ENCODE peak calls at places on chromosomes 2 and 18, in five cellular contexts. One of them, this sample, is unnamed. For H3K4me1, the result is how much of the 10 kb centered on the place peaks cover.

GRCh38 chr2:159946326-159946992 is 116.0 kb downstream of the PLA2R1 start:
- DNase-seq in body of pancreas: no peak
- DNase-seq in gastrocnemius medialis: no peak
- DNase-seq in A549: peak
- DNase-seq in heart left ventricle: no peak
- DNase-seq in this sample: no peak

GRCh38 chr2:38596229-38596628 is 6.5 kb downstream of the HNRNPLL start:
- DNase-seq in body of pancreas: no peak
- DNase-seq in gastrocnemius medialis: no peak
- DNase-seq in A549: no peak
- DNase-seq in heart left ventricle: no peak
- DNase-seq in this sample: no peak

GRCh38 chr2:181036848-181037603 is 56.6 kb downstream of the UBE2E3 start:
- DNase-seq in body of pancreas: no peak
- DNase-seq in gastrocnemius medialis: no peak
- DNase-seq in A549: no peak
- DNase-seq in heart left ventricle: no peak
- DNase-seq in this sample: no peak

GRCh38 chr2:105797298-105797819 is 52.6 kb downstream of the NCK2 start:
- DNase-seq in body of pancreas: no peak
- DNase-seq in gastrocnemius medialis: no peak
- DNase-seq in A549: no peak
- DNase-seq in heart left ventricle: peak
- DNase-seq in this sample: no peak

GRCh38 chr2:207239754-207240494 is 74.2 kb upstream of the KLF7 start:
- DNase-seq in body of pancreas: no peak
- DNase-seq in gastrocnemius medialis: no peak
- DNase-seq in A549: no peak
- DNase-seq in heart left ventricle: no peak
- DNase-seq in this sample: no peak

GRCh38 chr2:24050041-24050655 is 607 bp downstream of the FKBP1B start:
- DNase-seq in body of pancreas: peak
- DNase-seq in gastrocnemius medialis: no peak
- DNase-seq in A549: no peak
- DNase-seq in heart left ventricle: peak
- DNase-seq in this sample: peak

GRCh38 chr2:27000228-27000627 is 29.8 kb downstream of the MAPRE3 start:
- DNase-seq in body of pancreas: no peak
- DNase-seq in gastrocnemius medialis: no peak
- DNase-seq in A549: no peak
- DNase-seq in heart left ventricle: no peak
- DNase-seq in this sample: no peak

GRCh38 chr2:212595036-212595654 is 56.5 kb upstream of the ERBB4 start:
- DNase-seq in body of pancreas: no peak
- DNase-seq in gastrocnemius medialis: no peak
- DNase-seq in A549: peak
- DNase-seq in heart left ventricle: no peak
- DNase-seq in this sample: no peak

GRCh38 chr2:40384714-40385113 is 67.2 kb downstream of the SLC8A1 start:
- DNase-seq in body of pancreas: no peak
- DNase-seq in gastrocnemius medialis: no peak
- DNase-seq in A549: no peak
- DNase-seq in heart left ventricle: no peak
- DNase-seq in this sample: no peak

GRCh38 chr2:20425371-20425881 is 21.4 kb upstream of the RHOB start:
- DNase-seq in body of pancreas: no peak
- DNase-seq in gastrocnemius medialis: no peak
- DNase-seq in A549: no peak
- DNase-seq in heart left ventricle: no peak
- DNase-seq in this sample: no peak

GRCh38 chr2:100822587-100823248 is 2.8 kb downstream of the NPAS2 start:
- DNase-seq in body of pancreas: peak
- DNase-seq in gastrocnemius medialis: peak
- DNase-seq in A549: no peak
- DNase-seq in heart left ventricle: no peak
- DNase-seq in this sample: no peak

GRCh38 chr2:203656522-203657287 is 49.7 kb upstream of the CD28 start:
- DNase-seq in body of pancreas: peak
- DNase-seq in gastrocnemius medialis: peak
- DNase-seq in A549: peak
- DNase-seq in heart left ventricle: peak
- DNase-seq in this sample: no peak

GRCh38 chr2:140808816-140809215 is 1322.0 kb downstream of the LRP1B start:
- DNase-seq in body of pancreas: no peak
- DNase-seq in gastrocnemius medialis: no peak
- DNase-seq in A549: peak
- DNase-seq in heart left ventricle: no peak
- DNase-seq in this sample: no peak

GRCh38 chr18:24019641-24020331 is 5.2 kb downstream of the TTC39C start:
- DNase-seq in body of pancreas: no peak
- DNase-seq in gastrocnemius medialis: no peak
- DNase-seq in A549: no peak
- DNase-seq in heart left ventricle: no peak
- DNase-seq in this sample: no peak

GRCh38 chr2:137806102-137806805 is 158.0 kb upstream of the HNMT start:
- DNase-seq in body of pancreas: no peak
- DNase-seq in gastrocnemius medialis: no peak
- DNase-seq in A549: no peak
- DNase-seq in heart left ventricle: no peak
- DNase-seq in this sample: no peak

GRCh38 chr2:37376421-37377186 is 32.2 kb downstream of the QPCT start:
- DNase-seq in body of pancreas: peak
- DNase-seq in gastrocnemius medialis: peak
- DNase-seq in A549: no peak
- DNase-seq in heart left ventricle: no peak
- DNase-seq in this sample: no peak

GRCh38 chr2:37615808-37616673 is 55.4 kb downstream of the CDC42EP3 start:
- DNase-seq in body of pancreas: peak
- DNase-seq in gastrocnemius medialis: peak
- DNase-seq in A549: no peak
- DNase-seq in heart left ventricle: peak
- DNase-seq in this sample: no peak

GRCh38 chr2:2516386-2516785 is 185.3 kb upstream of the MYT1L start:
- DNase-seq in body of pancreas: no peak
- DNase-seq in gastrocnemius medialis: no peak
- DNase-seq in A549: no peak
- DNase-seq in heart left ventricle: no peak
- DNase-seq in this sample: no peak

GRCh38 chr18:43170586-43170985 is 55.1 kb upstream of the RIT2 start:
- DNase-seq in body of pancreas: no peak
- DNase-seq in gastrocnemius medialis: no peak
- DNase-seq in A549: no peak
- DNase-seq in heart left ventricle: no peak
- DNase-seq in this sample: no peak

GRCh38 chr2:149040451-149040850 is 2.0 kb downstream of the LYPD6B start:
- DNase-seq in body of pancreas: peak
- DNase-seq in gastrocnemius medialis: no peak
- DNase-seq in A549: peak
- DNase-seq in heart left ventricle: no peak
- DNase-seq in this sample: no peak

GRCh38 chr2:238818576-238818975 is 29.3 kb upstream of the TWIST2 start:
- DNase-seq in body of pancreas: no peak
- DNase-seq in gastrocnemius medialis: no peak
- DNase-seq in A549: no peak
- DNase-seq in heart left ventricle: no peak
- DNase-seq in this sample: no peak

GRCh38 chr2:100988630-100989417 is 13.3 kb upstream of the RPL31 start:
- DNase-seq in body of pancreas: no peak
- DNase-seq in gastrocnemius medialis: no peak
- DNase-seq in A549: no peak
- DNase-seq in heart left ventricle: no peak
- DNase-seq in this sample: no peak

GRCh38 chr2:16713011-16713423 is 47.4 kb upstream of the CYRIA start:
- DNase-seq in body of pancreas: no peak
- DNase-seq in gastrocnemius medialis: no peak
- DNase-seq in A549: no peak
- DNase-seq in heart left ventricle: no peak
- DNase-seq in this sample: no peak

GRCh38 chr2:191927991-191928390 is 81.1 kb upstream of the CAVIN2 start:
- DNase-seq in body of pancreas: no peak
- DNase-seq in gastrocnemius medialis: no peak
- DNase-seq in A549: no peak
- DNase-seq in heart left ventricle: no peak
- DNase-seq in this sample: no peak

GRCh38 chr2:138602166-138602460 is 100.5 kb downstream of the SPOPL start:
- DNase-seq in body of pancreas: no peak
- DNase-seq in gastrocnemius medialis: no peak
- DNase-seq in A549: no peak
- DNase-seq in heart left ventricle: no peak
- DNase-seq in this sample: no peak

GRCh38 chr2:130769343-130769907 is 14.1 kb downstream of the AMER3 start:
- DNase-seq in body of pancreas: no peak
- DNase-seq in gastrocnemius medialis: no peak
- DNase-seq in A549: no peak
- DNase-seq in heart left ventricle: no peak
- DNase-seq in this sample: no peak

GRCh38 chr2:167726788-167727187 is 520.6 kb downstream of the STK39 start:
- DNase-seq in body of pancreas: no peak
- DNase-seq in gastrocnemius medialis: no peak
- DNase-seq in A549: no peak
- DNase-seq in heart left ventricle: no peak
- DNase-seq in this sample: no peak

GRCh38 chr2:126413079-126413478 is 242.9 kb upstream of the GYPC start:
- DNase-seq in body of pancreas: no peak
- DNase-seq in gastrocnemius medialis: no peak
- DNase-seq in A549: no peak
- DNase-seq in heart left ventricle: no peak
- DNase-seq in this sample: no peak

GRCh38 chr2:75087726-75088125 is 111.6 kb downstream of the TACR1 start:
- DNase-seq in body of pancreas: no peak
- DNase-seq in gastrocnemius medialis: no peak
- DNase-seq in A549: no peak
- DNase-seq in heart left ventricle: no peak
- DNase-seq in this sample: no peak

GRCh38 chr18:73962251-73962650 is 185.4 kb downstream of the FBXO15 start:
- DNase-seq in body of pancreas: no peak
- DNase-seq in gastrocnemius medialis: no peak
- DNase-seq in A549: no peak
- DNase-seq in heart left ventricle: no peak
- DNase-seq in this sample: no peak

GRCh38 chr2:189190696-189191095 is 11.1 kb upstream of the COL5A2 start:
- DNase-seq in body of pancreas: no peak
- DNase-seq in gastrocnemius medialis: no peak
- DNase-seq in A549: no peak
- DNase-seq in heart left ventricle: no peak
- DNase-seq in this sample: no peak

GRCh38 chr18:46485675-46486200 is 171.3 kb downstream of the LOXHD1 start:
- DNase-seq in body of pancreas: no peak
- DNase-seq in gastrocnemius medialis: no peak
- DNase-seq in A549: no peak
- DNase-seq in heart left ventricle: no peak
- DNase-seq in this sample: no peak

GRCh38 chr2:54555318-54555837 is 99.3 kb downstream of the SPTBN1 start:
- DNase-seq in body of pancreas: no peak
- DNase-seq in gastrocnemius medialis: no peak
- DNase-seq in A549: no peak
- DNase-seq in heart left ventricle: no peak
- DNase-seq in this sample: no peak

GRCh38 chr2:234491281-234491680 is 5.6 kb downstream of the ARL4C start:
- DNase-seq in body of pancreas: no peak
- DNase-seq in gastrocnemius medialis: no peak
- DNase-seq in A549: no peak
- DNase-seq in heart left ventricle: no peak
- DNase-seq in this sample: no peak

GRCh38 chr2:234491897-234492296 is 5.0 kb downstream of the ARL4C start:
- DNase-seq in body of pancreas: no peak
- DNase-seq in gastrocnemius medialis: no peak
- DNase-seq in A549: no peak
- DNase-seq in heart left ventricle: no peak
- DNase-seq in this sample: no peak

GRCh38 chr2:234490239-234491074 is 6.4 kb downstream of the ARL4C start:
- DNase-seq in body of pancreas: no peak
- DNase-seq in gastrocnemius medialis: no peak
- DNase-seq in A549: no peak
- DNase-seq in heart left ventricle: no peak
- DNase-seq in this sample: no peak

GRCh38 chr2:234492687-234493086 is 4.2 kb downstream of the ARL4C start:
- DNase-seq in body of pancreas: no peak
- DNase-seq in gastrocnemius medialis: no peak
- DNase-seq in A549: no peak
- DNase-seq in heart left ventricle: no peak
- DNase-seq in this sample: no peak

DNA sequence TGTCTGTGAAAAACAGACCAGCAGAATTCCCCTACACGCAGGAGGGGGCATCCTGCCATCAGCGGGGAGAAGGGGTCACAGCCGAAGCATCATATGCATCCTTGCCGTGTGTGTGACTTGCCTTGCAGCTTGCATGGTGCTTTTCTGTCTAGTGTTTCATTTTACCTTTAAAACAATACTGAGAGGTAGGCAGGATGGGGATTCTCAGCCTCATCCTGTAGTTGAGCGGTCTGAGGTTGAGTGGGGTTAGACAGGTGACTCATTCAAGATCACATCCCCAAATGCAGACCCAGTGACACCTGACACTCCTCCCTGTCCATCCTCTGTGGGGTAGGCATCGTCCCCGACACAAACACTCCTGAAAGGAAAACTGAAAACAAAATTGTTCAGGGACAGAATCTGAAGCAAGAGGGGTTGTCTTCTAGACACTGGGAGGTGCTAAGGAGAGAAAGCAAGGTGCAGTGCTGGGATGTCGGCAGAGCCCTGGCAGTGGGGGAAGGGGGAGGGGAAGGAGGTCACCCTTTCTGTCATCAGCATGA is 7.9 kb downstream of the ARL4C start:
- DNase-seq in body of pancreas: no peak
- DNase-seq in gastrocnemius medialis: no peak
- DNase-seq in A549: no peak
- DNase-seq in heart left ventricle: no peak
- DNase-seq in this sample: no peak
- H3K4me1 ChIP-seq in body of pancreas: under half
- H3K4me1 ChIP-seq in gastrocnemius medialis: under half
- H3K4me1 ChIP-seq in A549: under half
- H3K4me1 ChIP-seq in heart left ventricle: under half
- H3K4me1 ChIP-seq in this sample: under half

GRCh38 chr18:21612125-21613100 is at the start of gene SNRPD1:
- DNase-seq in body of pancreas: peak
- DNase-seq in gastrocnemius medialis: peak
- DNase-seq in A549: peak
- DNase-seq in heart left ventricle: peak
- DNase-seq in this sample: peak
- TF ChIP-seq POLR2A in body of pancreas: peak
- TF ChIP-seq POLR2A in gastrocnemius medialis: peak
- TF ChIP-seq POLR2A in A549: peak
- TF ChIP-seq POLR2A in heart left ventricle: no peak
- TF ChIP-seq POLR2A in this sample: peak

GRCh38 chr2:29329899-29330298 is 214.7 kb downstream of the CLIP4 start:
- DNase-seq in body of pancreas: no peak
- DNase-seq in gastrocnemius medialis: no peak
- DNase-seq in A549: no peak
- DNase-seq in heart left ventricle: no peak
- DNase-seq in this sample: no peak
- TF ChIP-seq CTCF in body of pancreas: peak
- TF ChIP-seq CTCF in gastrocnemius medialis: no peak
- TF ChIP-seq CTCF in A549: peak
- TF ChIP-seq CTCF in heart left ventricle: no peak
- TF ChIP-seq CTCF in this sample: no peak

GRCh38 chr2:144509548-144510205 is 10.2 kb downstream of the ZEB2 start:
- DNase-seq in body of pancreas: no peak
- DNase-seq in gastrocnemius medialis: no peak
- DNase-seq in A549: no peak
- DNase-seq in heart left ventricle: no peak
- DNase-seq in this sample: no peak
- H3K4me1 ChIP-seq in body of pancreas: under half
- H3K4me1 ChIP-seq in gastrocnemius medialis: half or more
- H3K4me1 ChIP-seq in A549: under half
- H3K4me1 ChIP-seq in heart left ventricle: under half
- H3K4me1 ChIP-seq in this sample: under half

This sample was measured in ovary.